ENCODE peak calls at places on chromosomes 12 and 14, in five cellular contexts. P is heart left ventricle; W is lung; O is CD8-positive, alpha-beta memory T cell; S is CD4-positive, alpha-beta T cell. X is an unnamed sample. For H3K9me3, the result is how much of the 10 kb centered on the place peaks cover.

GRCh38 chr12:56628671-56629458 is 1.3 kb downstream of the BAZ2A start:
- DNase-seq in P (peak), W (peak), O (peak), S (peak), X (peak)

GRCh38 chr12:119780786-119781434 is 96.2 kb downstream of the CIT start:
- DNase-seq in P (peak), W (peak), O (no peak), S (no peak), X (no peak)

GRCh38 chr12:23947395-23947794 is 2.1 kb downstream of the SOX5 start:
- DNase-seq in P (no peak), W (no peak), O (no peak), S (no peak), X (no peak)

GRCh38 chr14:56057071-56057865 is 60.9 kb upstream of the PELI2 start:
- DNase-seq in P (no peak), W (no peak), O (no peak), S (no peak), X (no peak)

GRCh38 chr14:95295600-95296376 is 23.9 kb downstream of the CLMN start:
- DNase-seq in P (no peak), W (no peak), O (no peak), S (no peak), X (no peak)

GRCh38 chr14:94907626-94908261 is 137.8 kb upstream of the GSC start:
- DNase-seq in P (no peak), W (no peak), O (no peak), S (no peak), X (no peak)

GRCh38 chr12:55037349-55037748 is 17.6 kb downstream of the NEUROD4 start:
- DNase-seq in P (no peak), W (no peak), O (no peak), S (no peak), X (no peak)

GRCh38 chr12:55966408-55967281 is at the start of gene CDK2:
- DNase-seq in P (peak), W (peak), O (peak), S (peak), X (peak)

GRCh38 chr14:79487632-79488031 is 723.7 kb downstream of the DIO2 start:
- DNase-seq in P (no peak), W (no peak), O (no peak), S (no peak), X (no peak)

GRCh38 chr12:108228746-108229145 is 99.7 kb downstream of the WSCD2 start:
- DNase-seq in P (no peak), W (no peak), O (no peak), S (no peak), X (no peak)

GRCh38 chr12:66239295-66239694 is 50.3 kb downstream of the IRAK3 start:
- DNase-seq in P (no peak), W (no peak), O (no peak), S (no peak), X (no peak)

GRCh38 chr14:103224996-103225874 is 102.0 kb downstream of the TNFAIP2 start:
- DNase-seq in P (no peak), W (no peak), O (no peak), S (no peak), X (no peak)

GRCh38 chr14:68692916-68693771 is 99.7 kb downstream of the ZFP36L1 start:
- DNase-seq in P (no peak), W (no peak), O (no peak), S (no peak), X (no peak)

GRCh38 chr12:45214739-45215418 is 1.0 kb upstream of the ANO6 start:
- DNase-seq in P (no peak), W (no peak), O (no peak), S (no peak), X (no peak)

DNA sequence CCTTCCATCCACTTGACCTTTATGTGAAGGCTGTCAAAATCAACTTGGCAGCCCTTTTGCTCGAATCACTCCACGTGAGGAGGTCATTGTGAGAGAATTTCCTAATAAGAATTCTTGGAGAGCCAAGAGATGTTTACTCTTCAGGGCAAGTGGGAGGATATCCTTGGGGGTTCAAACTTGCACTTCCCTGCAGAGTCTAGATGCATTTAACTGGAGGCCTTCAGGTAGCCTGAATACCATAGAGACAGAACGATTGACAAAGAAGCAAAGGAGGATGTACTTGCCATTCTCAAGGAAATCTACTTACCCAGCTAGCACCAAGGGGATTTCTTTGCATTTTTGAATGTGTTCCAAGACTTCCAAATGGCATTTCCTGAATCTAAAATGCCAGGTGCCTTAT is 1702.6 kb upstream of the FLRT2 start:
- DNase-seq in P (no peak), W (peak), O (no peak), S (no peak), X (no peak)
- H3K9me3 ChIP-seq in P (under half), W (under half), O (under half), S (under half), X (under half)

GRCh38 chr12:33322519-33322918 is 117.1 kb downstream of the SYT10 start:
- DNase-seq in P (no peak), W (no peak), O (no peak), S (no peak), X (no peak)

DNA sequence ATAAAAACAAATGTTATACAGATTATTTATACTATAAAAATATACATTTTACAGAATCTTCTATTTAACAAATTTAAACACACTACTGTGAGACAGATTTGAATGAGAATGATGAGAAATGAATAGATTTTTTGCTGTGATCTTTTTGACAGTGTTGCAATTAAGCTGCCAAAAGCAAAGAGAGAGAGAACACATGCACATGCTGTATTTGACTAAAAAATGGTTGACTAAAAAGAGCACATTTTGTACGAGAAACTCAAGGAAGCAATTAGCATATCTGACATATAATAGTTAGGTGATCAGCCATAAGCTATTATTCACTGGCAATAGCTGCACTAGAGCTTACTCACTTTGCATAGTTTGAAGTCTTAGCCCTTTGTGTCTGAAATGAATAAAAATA is 115.8 kb downstream of the SYT10 start:
- DNase-seq in P (no peak), W (no peak), O (no peak), S (no peak), X (no peak)
- H3K9me3 ChIP-seq in P (under half), W (under half), O (under half), S (under half), X (under half)

GRCh38 chr12:69755302-69755701 is 16.6 kb downstream of the RAB3IP start:
- DNase-seq in P (no peak), W (no peak), O (no peak), S (no peak), X (no peak)

GRCh38 chr12:69756088-69756731 is 17.6 kb downstream of the RAB3IP start:
- DNase-seq in P (no peak), W (no peak), O (no peak), S (no peak), X (no peak)

DNA sequence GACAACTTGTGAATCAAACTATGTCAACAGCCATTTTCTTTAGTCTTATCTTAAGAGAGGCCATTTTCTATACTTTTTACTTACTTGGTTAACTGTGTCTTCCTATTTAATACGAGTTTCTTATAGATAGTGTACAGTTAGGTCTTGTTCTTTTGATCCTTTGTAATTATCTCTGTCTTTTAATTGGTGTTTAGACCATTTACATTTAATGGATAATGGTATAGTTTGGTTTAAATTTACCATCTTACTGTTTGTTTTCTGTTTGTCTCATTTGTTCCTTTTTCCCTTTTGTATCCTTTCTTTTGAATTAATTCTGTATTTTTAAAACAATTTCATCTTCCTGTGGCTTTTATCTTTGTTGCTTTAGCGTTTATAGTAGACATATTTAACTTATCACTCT is 19.4 kb downstream of the RAB3IP start:
- DNase-seq in P (no peak), W (no peak), O (no peak), S (no peak), X (no peak)
- H3K9me3 ChIP-seq in P (under half), W (under half), O (under half), S (under half), X (under half)

GRCh38 chr12:3596703-3597472 is 105.9 kb downstream of the PRMT8 start:
- DNase-seq in P (no peak), W (no peak), O (no peak), S (no peak), X (no peak)
- H3K9me3 ChIP-seq in P (under half), W (under half), O (under half), S (under half), X (under half)

GRCh38 chr14:83883732-83884131 is 1646.2 kb upstream of the FLRT2 start:
- DNase-seq in P (no peak), W (no peak), O (no peak), S (no peak), X (no peak)
- H3K9me3 ChIP-seq in P (under half), W (under half), O (under half), S (under half), X (under half)

DNA sequence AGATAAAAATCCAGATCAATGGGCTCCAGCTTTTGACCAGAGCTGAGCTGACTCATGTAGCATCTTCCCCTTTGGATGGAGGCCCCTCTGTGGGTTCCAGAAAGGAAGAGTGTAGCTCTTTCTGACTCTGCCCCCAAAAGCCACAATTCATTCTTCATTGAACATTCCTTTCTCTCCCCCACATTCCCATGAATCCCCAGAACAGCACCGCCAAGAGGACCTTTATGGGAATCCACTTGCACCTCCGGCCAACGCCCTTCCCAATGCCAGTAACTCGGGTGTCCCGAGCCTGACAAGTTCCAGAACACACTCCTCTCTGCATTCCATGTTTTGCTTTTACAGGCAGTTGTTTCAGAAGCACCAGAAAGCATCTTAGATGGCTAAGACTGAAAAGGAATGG is 210.6 kb upstream of the DIO3 start:
- DNase-seq in P (no peak), W (no peak), O (no peak), S (no peak), X (no peak)
- H3K9me3 ChIP-seq in P (under half), W (under half), O (under half), S (under half), X (under half)

GRCh38 chr14:41446008-41446407 is 160.7 kb upstream of the LRFN5 start:
- DNase-seq in P (no peak), W (no peak), O (no peak), S (no peak), X (no peak)

DNA sequence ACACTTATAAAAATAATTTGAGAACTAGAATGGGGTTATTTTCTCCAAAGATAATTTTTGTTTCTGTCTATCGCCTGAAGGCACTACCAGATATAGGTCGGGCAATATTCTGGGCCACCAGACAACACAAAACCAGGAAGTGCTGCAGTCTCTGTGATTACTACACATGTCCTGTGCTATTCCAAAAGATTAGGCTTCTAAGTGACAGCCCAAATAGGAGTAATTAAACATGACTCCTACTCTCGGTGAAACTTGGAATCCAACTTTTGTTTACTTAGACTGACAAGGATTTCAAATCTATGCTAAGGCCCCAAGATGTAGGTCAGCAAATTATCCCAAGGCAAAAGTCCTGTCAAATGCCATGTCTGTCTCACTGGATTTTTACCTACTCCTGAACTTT is 157.6 kb upstream of the LRFN5 start:
- DNase-seq in P (no peak), W (no peak), O (no peak), S (no peak), X (no peak)
- H3K9me3 ChIP-seq in P (under half), W (under half), O (under half), S (under half), X (under half)

GRCh38 chr14:105883066-105884005 is 357.0 kb downstream of the TMEM121 start:
- DNase-seq in P (peak), W (no peak), O (no peak), S (no peak), X (no peak)
- H3K9me3 ChIP-seq in P (under half), W (under half), O (under half), S (under half), X (under half)